ENCODE peak calls at places on chromosomes 5 and 9, in seven cellular contexts. H is H9, I is upper lobe of right lung, B is ovary, V is Panc1, Q is A549, W is HCT116. Y is an unnamed sample. For H3K4me1 and H3K9me3, the result is how much of the 10 kb centered on the place peaks cover.

GRCh38 chr5:72244862-72245371 is 75.1 kb downstream of the MRPS27 start:
- DNase-seq in H (peak), I (no peak), B (no peak), V (no peak), Q (peak), W (peak), Y (no peak)

GRCh38 chr9:123615381-123615780 is 259.4 kb downstream of the CRB2 start:
- DNase-seq in H (no peak), I (no peak), B (no peak), V (no peak), Q (no peak), W (no peak), Y (no peak)

GRCh38 chr5:50786073-50786472 is 119.6 kb downstream of the PARP8 start:
- DNase-seq in H (no peak), I (no peak), B (no peak), V (no peak), Q (no peak), W (no peak), Y (no peak)

GRCh38 chr5:170691623-170692022 is 91.9 kb upstream of the GABRP start:
- DNase-seq in H (peak), I (no peak), B (no peak), V (no peak), Q (no peak), W (no peak), Y (no peak)

GRCh38 chr5:93018461-93018860 is 562.6 kb downstream of the NR2F1-AS1 start:
- DNase-seq in H (no peak), I (no peak), B (no peak), V (no peak), Q (no peak), W (no peak), Y (no peak)

GRCh38 chr5:28369418-28369817 is 1331.0 kb upstream of the CDH9 start:
- DNase-seq in H (no peak), I (no peak), B (no peak), V (no peak), Q (no peak), W (no peak), Y (no peak)

GRCh38 chr5:150065346-150065745 is 21.0 kb downstream of the CSF1R start:
- DNase-seq in H (no peak), I (no peak), B (peak), V (no peak), Q (no peak), W (no peak), Y (no peak)

GRCh38 chr9:85516976-85517637 is 224.6 kb downstream of the AGTPBP1 start:
- DNase-seq in H (no peak), I (no peak), B (no peak), V (no peak), Q (no peak), W (peak), Y (no peak)

GRCh38 chr5:64637144-64637543 is 53.2 kb upstream of the SHISAL2B start:
- DNase-seq in H (no peak), I (no peak), B (no peak), V (no peak), Q (no peak), W (no peak), Y (no peak)

GRCh38 chr5:39107350-39107749 is 33.2 kb upstream of the RICTOR start:
- DNase-seq in H (no peak), I (no peak), B (no peak), V (no peak), Q (no peak), W (no peak), Y (no peak)

GRCh38 chr5:124718376-124718775 is 28.1 kb downstream of the ZNF608 start:
- DNase-seq in H (no peak), I (no peak), B (no peak), V (no peak), Q (no peak), W (no peak), Y (no peak)

GRCh38 chr5:103224118-103224893 is 34.3 kb upstream of the MACIR start:
- DNase-seq in H (peak), I (no peak), B (peak), V (peak), Q (no peak), W (peak), Y (no peak)

GRCh38 chr5:67050125-67050524 is 146.5 kb downstream of the CD180 start:
- DNase-seq in H (no peak), I (no peak), B (no peak), V (no peak), Q (no peak), W (no peak), Y (no peak)

GRCh38 chr5:111070272-111071134 is 1.0 kb upstream of the TSLP start:
- DNase-seq in H (peak), I (peak), B (no peak), V (no peak), Q (no peak), W (no peak), Y (peak)

GRCh38 chr9:124799274-124800006 is 22.5 kb downstream of the OLFML2A start:
- DNase-seq in H (no peak), I (no peak), B (no peak), V (no peak), Q (no peak), W (no peak), Y (peak)
- TF ChIP-seq CTCF in H (peak), I (no peak), B (no peak), V (no peak), Q (no peak), W (no peak), Y (peak)

GRCh38 chr9:127771570-127772189 is 6.8 kb downstream of the SH2D3C start:
- DNase-seq in H (no peak), I (no peak), B (no peak), V (no peak), Q (no peak), W (no peak), Y (no peak)
- H3K4me1 ChIP-seq in H (under half), I (under half), B (under half), V (under half), Q (under half), W (under half), Y (under half)

DNA sequence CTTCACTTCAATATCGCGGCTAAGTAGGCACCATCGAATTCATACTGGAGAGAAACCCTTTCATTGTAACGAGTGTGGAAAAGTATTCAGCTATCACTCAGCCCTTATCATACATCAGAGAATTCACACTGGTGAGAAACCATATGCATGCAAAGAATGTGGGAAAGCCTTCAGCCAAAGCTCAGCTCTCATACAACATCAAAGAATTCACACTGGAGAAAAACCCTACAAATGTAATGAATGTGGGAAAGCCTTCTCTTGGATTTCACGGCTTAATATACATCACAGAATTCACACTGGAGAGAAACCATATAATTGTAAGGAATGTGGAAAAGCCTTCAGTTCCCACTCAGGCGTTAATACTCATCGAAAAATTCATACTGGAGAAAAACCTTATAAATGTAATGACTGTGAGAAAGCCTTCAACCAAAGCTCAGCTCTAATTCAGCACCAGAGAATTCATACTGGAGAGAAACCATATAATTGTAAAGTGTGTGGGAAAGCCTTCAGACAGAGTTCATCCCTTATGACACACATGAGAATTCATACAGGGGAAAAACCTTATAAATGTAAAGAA is 9.5 kb downstream of the ZNF879 start:
- DNase-seq in H (no peak), I (no peak), B (no peak), V (no peak), Q (no peak), W (no peak), Y (no peak)
- H3K9me3 ChIP-seq in H (half or more), I (half or more), B (half or more), V (half or more), Q (half or more), W (under half), Y (under half)

DNA sequence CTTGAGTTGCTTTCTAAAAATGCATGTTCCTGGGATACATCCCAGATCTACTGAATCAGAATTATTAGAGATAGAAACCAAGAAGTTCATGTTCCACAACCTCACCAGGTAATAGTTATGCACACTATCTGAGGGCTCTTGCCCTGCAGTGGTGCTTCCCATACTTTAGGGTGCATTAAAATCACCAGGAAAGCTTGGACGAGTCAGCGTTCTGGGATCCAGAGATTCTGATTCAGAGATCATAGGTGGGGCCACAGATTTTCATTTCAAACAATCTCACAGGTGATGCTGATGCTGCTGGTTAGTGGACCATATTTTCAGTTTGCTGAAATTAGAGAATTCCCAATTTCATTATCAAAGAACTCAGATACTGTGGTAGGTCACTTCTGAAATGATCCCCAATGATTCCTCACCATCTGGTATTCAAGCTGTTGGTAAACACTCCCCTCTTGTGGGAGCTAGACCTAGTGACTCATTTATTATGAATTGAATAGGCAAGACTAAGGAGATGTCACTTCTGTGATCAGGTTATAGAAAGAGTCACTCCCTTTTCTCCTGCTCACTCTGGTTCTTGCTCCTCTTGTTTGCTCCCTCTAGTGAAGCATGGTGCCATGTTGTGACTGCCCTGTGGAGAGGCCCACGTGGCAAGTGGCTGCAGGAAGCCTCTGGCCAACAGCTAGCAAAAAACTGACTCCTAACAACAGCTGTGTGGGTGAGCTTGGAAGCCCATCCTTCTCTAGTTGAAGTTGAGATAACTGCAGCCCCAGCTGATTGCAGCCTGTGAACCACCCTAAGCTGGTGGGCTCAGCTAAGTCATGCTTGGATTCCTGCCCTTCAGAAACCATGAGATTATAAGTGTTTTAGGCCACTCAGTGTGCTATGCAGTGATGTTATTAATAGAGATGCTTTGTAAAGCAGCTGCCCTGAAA is 59.8 kb downstream of the SH3TC2 start:
- DNase-seq in H (no peak), I (no peak), B (no peak), V (no peak), Q (no peak), W (no peak), Y (no peak)
- TF ChIP-seq CTCF in H (peak), I (no peak), B (no peak), V (peak), Q (peak), W (peak), Y (no peak)

GRCh38 chr5:60489856-60490255 is 210.1 kb downstream of the DEPDC1B start:
- DNase-seq in H (no peak), I (no peak), B (no peak), V (no peak), Q (no peak), W (no peak), Y (no peak)
- H3K4me1 ChIP-seq in H (under half), I (under half), B (under half), V (under half), Q (half or more), W (under half), Y (under half)